ENCODE peak calls at places on chromosomes 3 and 15, in five cellular contexts. H, J, U, E and Z are unnamed samples.

GRCh38 chr3:102532901-102533300 is 98.1 kb downstream of the ZPLD1 start:
- DNase-seq in H (no peak), U (no peak), E (no peak), J (no peak), Z (no peak)

GRCh38 chr3:54731697-54732445 is 196.0 kb downstream of the LRTM1 start:
- DNase-seq in J (no peak), U (no peak), E (no peak), H (no peak), Z (no peak)

GRCh38 chr15:24761704-24762302 is 86.2 kb downstream of the NPAP1 start:
- DNase-seq in J (no peak), E (no peak), U (no peak), H (peak; percentile 9), Z (no peak)

GRCh38 chr3:15812183-15812582 is 14.4 kb upstream of the ANKRD28 start:
- DNase-seq in E (no peak), H (peak; percentile 62), J (no peak), U (no peak), Z (no peak)

GRCh38 chr3:123126051-123126450 is 59.2 kb downstream of the PDIA5 start:
- DNase-seq in E (no peak), J (no peak), U (no peak), H (no peak), Z (no peak)

GRCh38 chr3:157667493-157667892 is 164.3 kb upstream of the VEPH1 start:
- DNase-seq in H (no peak), E (no peak), J (no peak), U (no peak), Z (no peak)

GRCh38 chr15:64354683-64355558 is 1.1 kb downstream of the CSNK1G1 start:
- DNase-seq in H (peak; percentile 38), J (no peak), E (no peak), U (no peak), Z (no peak)

GRCh38 chr15:101810905-101811304 is 1.1 kb upstream of the OR4F15 start:
- DNase-seq in H (peak; percentile 3), E (no peak), J (no peak), U (no peak), Z (no peak)

GRCh38 chr15:86273309-86273708 is 193.6 kb downstream of the AGBL1 start:
- DNase-seq in J (no peak), H (no peak), U (no peak), E (no peak), Z (no peak)

GRCh38 chr3:177830411-177830849 is 633.1 kb upstream of the TBL1XR1 start:
- DNase-seq in J (no peak), U (no peak), H (no peak), E (no peak), Z (no peak)

GRCh38 chr15:100341662-100342560 is at the start of gene ADAMTS17:
- DNase-seq in U (peak; percentile 64), J (peak; percentile 97), H (peak; percentile 92), E (no peak), Z (peak; percentile 36)

GRCh38 chr15:98002874-98003273 is 42.4 kb downstream of the ARRDC4 start:
- DNase-seq in H (no peak), E (no peak), U (no peak), J (no peak), Z (no peak)

GRCh38 chr15:40776537-40777141 is 6.9 kb downstream of the C15orf62 start:
- DNase-seq in U (no peak), J (no peak), H (no peak), E (peak; percentile 77), Z (no peak)

GRCh38 chr15:59892995-59893394 is 111.1 kb upstream of the FOXB1 start:
- DNase-seq in E (no peak), J (peak; percentile 73), U (no peak), H (no peak), Z (no peak)

GRCh38 chr3:182979719-182980191 is 583 bp downstream of the DCUN1D1 start:
- DNase-seq in H (peak; percentile 32), E (peak; percentile 33), U (no peak), J (peak; percentile 76), Z (no peak)

GRCh38 chr15:79886119-79886518 is 10.7 kb downstream of the MTHFS start:
- DNase-seq in J (no peak), H (no peak), U (no peak), E (no peak), Z (no peak)

GRCh38 chr15:60678632-60679031 is 199.7 kb upstream of the ICE2 start:
- DNase-seq in U (no peak), H (no peak), E (no peak), J (no peak), Z (no peak)

GRCh38 chr15:96412045-96412918 is 81.8 kb downstream of the NR2F2 start:
- DNase-seq in E (no peak), J (no peak), U (no peak), H (no peak), Z (no peak)

GRCh38 chr15:100893964-100894295 is 14.3 kb downstream of the ALDH1A3 start:
- DNase-seq in E (no peak), H (no peak), U (no peak), J (peak; percentile 16), Z (no peak)